ENCODE peak calls at places on chromosomes 6 and 20, in five cellular contexts. R is CD4-positive, CD25-positive, alpha-beta regulatory T cell; S is cardiac muscle cell; Z is heart left ventricle; A is SJCRH30. W is an unnamed sample. For H3K36me3 and H3K4me1, the result is how much of the 10 kb centered on the place peaks cover.

GRCh38 chr6:125584468-125584939 is 164.9 kb upstream of the HEY2 start:
- DNase-seq in R (no peak), S (peak), Z (peak), A (peak), W (peak)

GRCh38 chr20:8790442-8791074 is 278.3 kb upstream of the PLCB4 start:
- DNase-seq in R (peak), S (peak), Z (peak), A (peak), W (no peak)

GRCh38 chr6:80543598-80544181 is 437.2 kb downstream of the BCKDHB start:
- DNase-seq in R (no peak), S (no peak), Z (no peak), A (peak), W (no peak)

GRCh38 chr6:148565931-148566663 is 180.7 kb upstream of the UST start:
- DNase-seq in R (no peak), S (no peak), Z (no peak), A (no peak), W (no peak)

GRCh38 chr20:34922654-34923381 is 32.8 kb downstream of the GSS start:
- DNase-seq in R (no peak), S (no peak), Z (no peak), A (no peak), W (no peak)

GRCh38 chr6:37190159-37190535 is 20.2 kb downstream of the PIM1 start:
- DNase-seq in R (no peak), S (no peak), Z (no peak), A (no peak), W (no peak)

GRCh38 chr6:38588631-38589366 is 50.9 kb downstream of the BTBD9 start:
- DNase-seq in R (no peak), S (no peak), Z (no peak), A (no peak), W (no peak)

GRCh38 chr6:70839286-70840266 is 117.3 kb downstream of the B3GAT2 start:
- DNase-seq in R (no peak), S (no peak), Z (no peak), A (no peak), W (no peak)

GRCh38 chr20:43409041-43409913 is 48.4 kb upstream of the SRSF6 start:
- DNase-seq in R (peak), S (peak), Z (no peak), A (peak), W (no peak)

GRCh38 chr6:44785123-44785522 is 397.6 kb downstream of the CDC5L start:
- DNase-seq in R (no peak), S (no peak), Z (no peak), A (no peak), W (no peak)

GRCh38 chr20:61096463-61096862 is 155.6 kb upstream of the CDH4 start:
- DNase-seq in R (no peak), S (no peak), Z (no peak), A (no peak), W (no peak)

GRCh38 chr20:11726021-11726420 is 191.7 kb upstream of the BTBD3 start:
- DNase-seq in R (no peak), S (no peak), Z (no peak), A (peak), W (no peak)

GRCh38 chr6:132888701-132889100 is 74.3 kb downstream of the RPS12 start:
- DNase-seq in R (no peak), S (no peak), Z (no peak), A (no peak), W (no peak)

GRCh38 chr6:136655251-136656014 is 105.2 kb upstream of the MAP7 start:
- DNase-seq in R (no peak), S (peak), Z (no peak), A (no peak), W (no peak)

GRCh38 chr6:105835373-105835772 is 250.8 kb upstream of the PRDM1 start:
- DNase-seq in R (peak), S (peak), Z (no peak), A (no peak), W (no peak)

GRCh38 chr6:107653183-107653580 is 163.3 kb downstream of the SOBP start:
- DNase-seq in R (no peak), S (peak), Z (peak), A (no peak), W (no peak)

GRCh38 chr6:134464690-134465411 is 146.9 kb upstream of the SGK1 start:
- DNase-seq in R (peak), S (no peak), Z (no peak), A (peak), W (no peak)

GRCh38 chr20:46746972-46747371 is 37.5 kb downstream of the SLC2A10 start:
- DNase-seq in R (no peak), S (no peak), Z (no peak), A (no peak), W (no peak)

GRCh38 chr6:23533311-23533710 is 592.7 kb upstream of the NRSN1 start:
- DNase-seq in R (no peak), S (no peak), Z (no peak), A (no peak), W (no peak)

GRCh38 chr20:36644713-36645109 is 1.3 kb downstream of the SLA2 start:
- DNase-seq in R (peak), S (no peak), Z (no peak), A (no peak), W (no peak)

GRCh38 chr6:150857062-150857905 is 8.2 kb upstream of the MTHFD1L start:
- DNase-seq in R (no peak), S (no peak), Z (no peak), A (peak), W (no peak)

GRCh38 chr6:112906737-112907136 is 559.6 kb downstream of the RFPL4B start:
- DNase-seq in R (no peak), S (peak), Z (peak), A (peak), W (no peak)

GRCh38 chr20:55667024-55667423 is 338.3 kb downstream of the CBLN4 start:
- DNase-seq in R (no peak), S (no peak), Z (no peak), A (no peak), W (no peak)

GRCh38 chr20:55667955-55668354 is 337.4 kb downstream of the CBLN4 start:
- DNase-seq in R (no peak), S (no peak), Z (no peak), A (no peak), W (no peak)

GRCh38 chr20:55668659-55669058 is 336.7 kb downstream of the CBLN4 start:
- DNase-seq in R (no peak), S (no peak), Z (no peak), A (no peak), W (no peak)
- H3K36me3 ChIP-seq in R (under half), S (under half), Z (under half), A (under half), W (under half)

DNA sequence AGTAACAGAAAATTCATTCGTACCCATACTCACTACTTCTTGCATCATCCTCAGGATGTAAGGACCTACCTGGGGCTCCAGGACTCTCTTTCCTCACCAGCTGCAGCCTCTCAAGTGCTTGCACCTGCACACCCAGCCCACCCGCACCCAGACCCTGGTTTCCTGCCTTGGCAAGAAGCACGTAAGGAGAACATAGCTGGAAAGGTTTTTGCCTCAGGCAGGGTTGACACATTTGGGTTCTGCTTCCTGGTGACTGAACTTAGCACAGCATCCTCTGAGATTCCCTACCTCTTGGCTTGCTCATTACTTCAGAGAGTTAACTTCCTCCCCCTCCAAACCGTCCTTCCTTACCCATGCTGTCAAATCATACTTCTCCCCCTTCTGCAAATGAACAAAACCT is 556.9 kb downstream of the CD83 start:
- DNase-seq in R (no peak), S (no peak), Z (no peak), A (no peak), W (no peak)
- H3K4me1 ChIP-seq in R (under half), S (under half), Z (under half), A (under half), W (under half)

GRCh38 chr20:57399587-57400261 is 8.5 kb downstream of the RBM38 start:
- DNase-seq in R (peak), S (no peak), Z (peak), A (no peak), W (peak)
- H3K36me3 ChIP-seq in R (half or more), S (half or more), Z (under half), A (half or more), W (under half)

GRCh38 chr20:24651973-24652340 is 182.5 kb downstream of the SYNDIG1 start:
- DNase-seq in R (no peak), S (no peak), Z (no peak), A (no peak), W (no peak)
- H3K4me1 ChIP-seq in R (under half), S (under half), Z (under half), A (under half), W (under half)

GRCh38 chr6:16174368-16175078 is 45.6 kb downstream of the MYLIP start:
- DNase-seq in R (no peak), S (no peak), Z (no peak), A (no peak), W (no peak)
- H3K36me3 ChIP-seq in R (under half), S (under half), Z (under half), A (under half), W (under half)

GRCh38 chr20:22346716-22347115 is 237.7 kb downstream of the FOXA2 start:
- DNase-seq in R (no peak), S (no peak), Z (no peak), A (no peak), W (no peak)
- H3K4me1 ChIP-seq in R (under half), S (under half), Z (under half), A (under half), W (under half)

GRCh38 chr20:62321978-62322377 is 19.2 kb downstream of the ADRM1 start:
- DNase-seq in R (no peak), S (no peak), Z (no peak), A (no peak), W (no peak)

GRCh38 chr20:62322428-62323073 is 19.8 kb downstream of the ADRM1 start:
- DNase-seq in R (no peak), S (no peak), Z (no peak), A (no peak), W (no peak)

GRCh38 chr20:62323146-62323979 is 20.6 kb downstream of the ADRM1 start:
- DNase-seq in R (no peak), S (no peak), Z (no peak), A (no peak), W (no peak)

GRCh38 chr20:62325172-62325905 is 22.5 kb downstream of the ADRM1 start:
- DNase-seq in R (no peak), S (no peak), Z (no peak), A (no peak), W (no peak)

DNA sequence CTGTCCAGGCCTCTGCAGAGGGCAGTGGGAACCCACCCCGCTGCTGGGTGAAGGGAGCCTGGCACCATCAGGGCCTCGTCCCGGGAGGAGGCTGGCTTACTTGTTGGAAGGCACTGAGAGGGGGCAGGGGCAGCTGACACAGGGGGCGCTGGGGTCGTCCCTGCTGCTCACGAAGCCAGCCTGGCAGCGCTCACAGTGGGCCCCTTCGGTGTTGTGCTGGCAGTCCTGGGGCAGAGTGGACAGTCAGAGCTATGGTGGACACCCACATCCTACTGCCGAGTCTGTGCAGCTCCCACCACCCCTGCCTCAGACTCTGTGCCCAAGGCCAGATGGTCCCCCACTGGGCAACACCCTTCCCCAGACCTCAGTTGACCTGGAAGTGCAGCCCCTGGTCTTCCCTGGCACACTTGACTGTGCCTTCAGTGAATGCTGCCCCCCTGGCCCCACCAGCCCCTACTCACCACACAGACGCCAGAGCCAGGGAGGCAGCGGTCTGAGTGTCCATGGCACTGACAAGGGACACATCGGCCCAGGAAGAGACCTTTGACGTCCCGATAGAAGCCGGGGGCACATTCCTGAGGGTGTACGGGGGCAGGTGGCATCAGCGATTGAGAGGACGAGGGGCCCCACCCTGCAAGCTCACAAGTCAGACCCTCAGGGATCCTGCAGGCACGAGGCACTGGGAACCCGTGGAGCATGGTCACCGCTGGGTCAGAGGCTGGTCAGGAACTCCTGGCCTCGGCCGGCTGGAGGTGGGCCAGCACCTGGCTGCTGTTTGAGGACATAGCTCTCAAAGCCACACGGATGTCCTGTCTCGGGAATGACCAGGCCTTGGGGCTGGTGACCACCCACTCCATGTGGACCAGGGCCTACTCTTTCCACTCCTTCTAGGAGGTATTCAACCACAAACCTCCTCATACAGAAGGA is 21.4 kb downstream of the ADRM1 start:
- DNase-seq in R (no peak), S (no peak), Z (no peak), A (no peak), W (no peak)
- H3K36me3 ChIP-seq in R (under half), S (under half), Z (under half), A (half or more), W (under half)

GRCh38 chr6:12294851-12295536 is 4.8 kb downstream of the EDN1 start:
- DNase-seq in R (no peak), S (no peak), Z (no peak), A (no peak), W (no peak)

GRCh38 chr6:12297363-12298016 is 7.3 kb downstream of the EDN1 start:
- DNase-seq in R (no peak), S (no peak), Z (no peak), A (no peak), W (no peak)

GRCh38 chr6:12295558-12296254 is 5.5 kb downstream of the EDN1 start:
- DNase-seq in R (no peak), S (no peak), Z (no peak), A (no peak), W (no peak)

GRCh38 chr6:12296604-12297003 is 6.4 kb downstream of the EDN1 start:
- DNase-seq in R (no peak), S (no peak), Z (no peak), A (no peak), W (no peak)

DNA sequence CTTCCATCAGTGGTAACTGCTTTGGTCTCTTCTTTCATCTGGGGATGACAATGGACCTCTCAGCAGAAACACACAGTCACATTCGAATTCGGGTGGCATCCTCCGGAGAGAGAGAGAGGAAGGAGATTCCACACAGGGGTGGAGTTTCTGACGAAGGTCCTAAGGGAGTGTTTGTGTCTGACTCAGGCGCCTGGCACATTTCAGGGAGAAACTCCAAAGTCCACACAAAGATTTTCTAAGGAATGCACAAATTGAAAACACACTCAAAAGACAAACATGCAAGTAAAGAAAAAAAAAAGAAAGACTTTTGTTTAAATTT is 6.1 kb downstream of the EDN1 start:
- DNase-seq in R (no peak), S (no peak), Z (no peak), A (no peak), W (no peak)
- H3K4me1 ChIP-seq in R (under half), S (under half), Z (under half), A (under half), W (under half)

GRCh38 chr6:160112628-160113294 is 8.9 kb upstream of the SLC22A1 start:
- DNase-seq in R (no peak), S (no peak), Z (no peak), A (no peak), W (no peak)
- H3K36me3 ChIP-seq in R (under half), S (under half), Z (under half), A (under half), W (under half)